ENCODE peak calls at places on chromosomes 7 and 10, in six cellular contexts. B is IMR-90, F is NCI-H146, W is KBM-7, J is A172, H is posterior cingulate gyrus. E is an unnamed sample.

GRCh38 chr7:39260279-39260844 is 282.7 kb downstream of the POU6F2 start:
- DNase-seq in W (no peak), H (no peak), F (no peak), J (no peak), B (no peak), E (no peak)

GRCh38 chr10:121325490-121326231 is 272.6 kb downstream of the FGFR2 start:
- DNase-seq in J (no peak), F (no peak), H (no peak), W (no peak), B (no peak), E (no peak)

GRCh38 chr7:80133361-80134104 is 1.1 kb upstream of the GNAI1 start:
- DNase-seq in F (no peak), H (no peak), J (no peak), B (peak; percentile 50), W (peak; percentile 50), E (no peak)

GRCh38 chr10:130885021-130885655 is 426.4 kb downstream of the TCERG1L start:
- DNase-seq in W (no peak), F (no peak), B (no peak), J (no peak), H (no peak), E (no peak)

GRCh38 chr7:22613466-22613865 is 113.5 kb upstream of the STEAP1B start:
- DNase-seq in F (no peak), H (no peak), W (no peak), J (no peak), B (no peak), E (no peak)

GRCh38 chr10:120556164-120556532 is 99.1 kb downstream of the PLPP4 start:
- DNase-seq in F (peak; percentile 43), W (no peak), B (no peak), J (no peak), H (no peak), E (no peak)

GRCh38 chr10:69439813-69440506 is 11.3 kb upstream of the TSPAN15 start:
- DNase-seq in J (peak; percentile 81), F (peak; percentile 56), W (peak; percentile 86), H (no peak), B (no peak), E (no peak)

GRCh38 chr10:124212702-124213101 is 119.3 kb upstream of the CHST15 start:
- DNase-seq in W (no peak), B (no peak), H (no peak), F (no peak), J (no peak), E (no peak)

GRCh38 chr7:26083113-26083512 is 68.9 kb upstream of the NFE2L3 start:
- DNase-seq in F (no peak), H (no peak), B (no peak), W (no peak), J (peak; percentile 66), E (no peak)

GRCh38 chr10:92544296-92544695 is 29.6 kb downstream of the IDE start:
- DNase-seq in W (peak; percentile 89), J (peak; percentile 27), H (no peak), B (peak; percentile 48), F (no peak), E (no peak)

GRCh38 chr10:90148121-90148855 is 446.9 kb downstream of the KIF20B start:
- DNase-seq in J (peak; percentile 71), F (peak; percentile 9), H (no peak), W (no peak), B (peak; percentile 22), E (peak; percentile 9)

GRCh38 chr10:74238031-74238431 is 87.0 kb downstream of the ADK start:
- DNase-seq in J (peak; percentile 75), B (peak; percentile 57), H (no peak), F (no peak), W (no peak), E (no peak)

GRCh38 chr10:103699611-103700435 is 155.6 kb downstream of the SH3PXD2A start:
- DNase-seq in J (no peak), H (no peak), F (no peak), W (no peak), B (no peak), E (no peak)

GRCh38 chr7:151993977-151994676 is 31.3 kb upstream of the GALNT11 start:
- DNase-seq in W (no peak), H (peak; percentile 51), J (no peak), F (peak; percentile 7), B (no peak), E (no peak)

GRCh38 chr7:150405584-150406310 is 26.6 kb downstream of the ZNF775 start:
- DNase-seq in H (peak; percentile 46), W (no peak), B (peak; percentile 27), J (peak; percentile 11), F (no peak), E (peak; percentile 72)

GRCh38 chr7:122040147-122040546 is 103.9 kb downstream of the AASS start:
- DNase-seq in B (no peak), F (no peak), J (no peak), H (no peak), W (no peak), E (no peak)

GRCh38 chr10:86160890-86161585 is 205.6 kb downstream of the GRID1 start:
- DNase-seq in H (no peak), W (no peak), F (peak; percentile 19), J (peak; percentile 55), B (no peak), E (no peak)

GRCh38 chr10:12588091-12588850 is 238.9 kb downstream of the CAMK1D start:
- DNase-seq in F (no peak), W (no peak), J (peak; percentile 22), B (no peak), H (no peak), E (no peak)

E was measured in D341Med.